ENCODE peak calls at places on chromosomes 4 and X, in four cellular contexts. A, M, U and T are unnamed samples.

GRCh38 chrX:80808854-80809493 is 703 bp downstream of the BRWD3 start:
- DNase-seq in A (no peak), M (no peak), U (no peak), T (peak; percentile 13)

GRCh38 chr4:83793481-83793880 is 257.6 kb downstream of the GPAT3 start:
- DNase-seq in A (no peak), M (no peak), U (no peak), T (no peak)

GRCh38 chrX:106039920-106040319 is 1.4 kb upstream of the SERPINA7 start:
- DNase-seq in A (peak; percentile 52), M (no peak), U (no peak), T (no peak)

GRCh38 chr4:125732682-125733081 is 417.9 kb downstream of the FAT4 start:
- DNase-seq in A (no peak), M (no peak), U (no peak), T (no peak)

GRCh38 chrX:107324493-107325310 is 118.3 kb downstream of the DNAAF6 start:
- DNase-seq in A (no peak), M (no peak), U (peak; percentile 23), T (peak; percentile 2)

GRCh38 chr4:18593297-18594002 is 571.9 kb upstream of the LCORL start:
- DNase-seq in A (peak; percentile 66), M (peak; percentile 7), U (peak; percentile 61), T (peak; percentile 80)

GRCh38 chr4:48489683-48490011 is 405 bp upstream of the ZAR1 start:
- DNase-seq in A (no peak), M (no peak), U (no peak), T (no peak)

GRCh38 chr4:76354517-76355473 is 48.3 kb downstream of the STBD1 start:
- DNase-seq in A (no peak), M (no peak), U (no peak), T (no peak)

GRCh38 chr4:3174371-3175338 is 74.3 kb upstream of the MSANTD1 start:
- DNase-seq in A (no peak), M (no peak), U (no peak), T (no peak)

GRCh38 chr4:53861856-53862610 is 202.4 kb downstream of the CHIC2 start:
- DNase-seq in A (no peak), M (no peak), U (no peak), T (no peak)

GRCh38 chr4:158129649-158130048 is 43.2 kb downstream of the GASK1B start:
- DNase-seq in A (no peak), M (no peak), U (no peak), T (no peak)

GRCh38 chrX:48508400-48509244 is at the start of gene PORCN:
- DNase-seq in A (peak; percentile 35), M (peak; percentile 33), U (peak; percentile 95), T (peak; percentile 60)

GRCh38 chrX:129704491-129704890 is 34.3 kb upstream of the XPNPEP2 start:
- DNase-seq in A (no peak), M (no peak), U (no peak), T (no peak)

GRCh38 chr4:76197971-76198410 is 15.6 kb downstream of the SCARB2 start:
- DNase-seq in A (no peak), M (no peak), U (no peak), T (no peak)

GRCh38 chrX:9847071-9847470 is 60.8 kb downstream of the SHROOM2 start:
- DNase-seq in A (peak; percentile 74), M (no peak), U (no peak), T (peak; percentile 60)

GRCh38 chrX:71060127-71060526 is 8.0 kb downstream of the SNX12 start:
- DNase-seq in A (no peak), M (no peak), U (no peak), T (no peak)

GRCh38 chr4:3709061-3709845 is 56.9 kb upstream of the ADRA2C start:
- DNase-seq in A (no peak), M (no peak), U (no peak), T (no peak)

GRCh38 chr4:44771789-44772188 is 45.4 kb upstream of the GNPDA2 start:
- DNase-seq in A (no peak), M (no peak), U (no peak), T (no peak)

GRCh38 chr4:72112514-72113156 is 80.8 kb downstream of the NPFFR2 start:
- DNase-seq in A (peak; percentile 32), M (peak; percentile 88), U (peak; percentile 28), T (peak; percentile 1)

GRCh38 chr4:118759481-118759880 is 74.3 kb downstream of the METTL14 start:
- DNase-seq in A (no peak), M (no peak), U (no peak), T (no peak)

GRCh38 chr4:129377131-129377845 is 281.3 kb downstream of the C4orf33 start:
- DNase-seq in A (no peak), M (no peak), U (no peak), T (peak; percentile 69)

GRCh38 chrX:153504445-153505016 is 9.8 kb downstream of the BGN start:
- DNase-seq in A (no peak), M (no peak), U (peak; percentile 23), T (no peak)

GRCh38 chr4:37603070-37603468 is 83.1 kb downstream of the RELL1 start:
- DNase-seq in A (peak; percentile 55), M (peak; percentile 26), U (peak; percentile 87), T (peak; percentile 77)

GRCh38 chrX:18886344-18887161 is 97.4 kb downstream of the PHKA2 start:
- DNase-seq in A (peak; percentile 22), M (peak; percentile 66), U (peak; percentile 60), T (peak; percentile 59)

GRCh38 chr4:6716018-6716911 is at the start of gene BLOC1S4:
- DNase-seq in A (peak; percentile 80), M (peak; percentile 86), U (peak; percentile 95), T (peak; percentile 94)

GRCh38 chr4:40514409-40515025 is 115.1 kb downstream of the RBM47 start:
- DNase-seq in A (peak; percentile 51), M (no peak), U (peak; percentile 41), T (no peak)

GRCh38 chr4:12324965-12325364 is 896.3 kb upstream of the HS3ST1 start:
- DNase-seq in A (no peak), M (no peak), U (no peak), T (no peak)

GRCh38 chrX:40434947-40435346 is 145.8 kb upstream of the ATP6AP2 start:
- DNase-seq in A (no peak), M (no peak), U (peak; percentile 64), T (no peak)

GRCh38 chrX:40079572-40079971 is 18.2 kb downstream of the BCOR start:
- DNase-seq in A (no peak), M (no peak), U (no peak), T (no peak)

GRCh38 chrX:6283826-6284225 is 55.2 kb upstream of the NLGN4X start:
- DNase-seq in A (no peak), M (no peak), U (no peak), T (no peak)

GRCh38 chr4:94582517-94582916 is 130.8 kb downstream of the PDLIM5 start:
- DNase-seq in A (no peak), M (no peak), U (no peak), T (no peak)

GRCh38 chrX:46340696-46341095 is 204.5 kb downstream of the ZNF674 start:
- DNase-seq in A (no peak), M (no peak), U (no peak), T (peak; percentile 1)

GRCh38 chr4:164358400-164358799 is 395.5 kb upstream of the SMIM31 start:
- DNase-seq in A (no peak), M (no peak), U (no peak), T (no peak)

GRCh38 chr4:25915359-25915716 is 1.3 kb downstream of the SMIM20 start:
- DNase-seq in A (no peak), M (no peak), U (peak; percentile 69), T (no peak)

GRCh38 chr4:98352403-98352802 is 91.2 kb downstream of the RAP1GDS1 start:
- DNase-seq in A (no peak), M (no peak), U (no peak), T (peak; percentile 77)

GRCh38 chr4:1464581-1465171 is 58.4 kb upstream of the NKX1-1 start:
- DNase-seq in A (no peak), M (no peak), U (no peak), T (no peak)

GRCh38 chrX:10190367-10190766 is 33.6 kb downstream of the CLCN4 start:
- DNase-seq in A (peak; percentile 72), M (no peak), U (peak; percentile 54), T (peak; percentile 58)

GRCh38 chrX:132737743-132738142 is 220.7 kb downstream of the HS6ST2 start:
- DNase-seq in A (no peak), M (no peak), U (no peak), T (no peak)

GRCh38 chr4:40564815-40565505 is 64.7 kb downstream of the RBM47 start:
- DNase-seq in A (no peak), M (no peak), U (no peak), T (no peak)

GRCh38 chr4:55543858-55544257 is 2.9 kb downstream of the CLOCK start:
- DNase-seq in A (no peak), M (no peak), U (peak; percentile 46), T (no peak)
- H3K9ac ChIP-seq in A (no peak overlapping the region), M (no peak overlapping the region), U (no peak overlapping the region), T (no peak overlapping the region)

GRCh38 chr4:145530189-145530588 is 48.5 kb downstream of the SMAD1 start:
- DNase-seq in A (no peak), M (no peak), U (no peak), T (no peak)

GRCh38 chr4:145531193-145531592 is 49.5 kb downstream of the SMAD1 start:
- DNase-seq in A (no peak), M (no peak), U (no peak), T (no peak)

GRCh38 chr4:145528601-145529000 is 46.9 kb downstream of the SMAD1 start:
- DNase-seq in A (no peak), M (no peak), U (no peak), T (no peak)

GRCh38 chr4:145531791-145532190 is 50.1 kb downstream of the SMAD1 start:
- DNase-seq in A (no peak), M (no peak), U (no peak), T (no peak)

GRCh38 chr4:145530662-145531061 is 49.0 kb downstream of the SMAD1 start:
- DNase-seq in A (no peak), M (no peak), U (no peak), T (no peak)
- TF ChIP-seq MYC in A (no peak), M (no peak), U (no peak), T (no peak)

GRCh38 chr4:60683357-60683756 is 516.8 kb upstream of the ADGRL3 start:
- DNase-seq in A (no peak), M (no peak), U (no peak), T (no peak)
- H3K9ac ChIP-seq in A (no peak overlapping the region), M (no peak overlapping the region), U (no peak overlapping the region), T (no peak overlapping the region)

DNA sequence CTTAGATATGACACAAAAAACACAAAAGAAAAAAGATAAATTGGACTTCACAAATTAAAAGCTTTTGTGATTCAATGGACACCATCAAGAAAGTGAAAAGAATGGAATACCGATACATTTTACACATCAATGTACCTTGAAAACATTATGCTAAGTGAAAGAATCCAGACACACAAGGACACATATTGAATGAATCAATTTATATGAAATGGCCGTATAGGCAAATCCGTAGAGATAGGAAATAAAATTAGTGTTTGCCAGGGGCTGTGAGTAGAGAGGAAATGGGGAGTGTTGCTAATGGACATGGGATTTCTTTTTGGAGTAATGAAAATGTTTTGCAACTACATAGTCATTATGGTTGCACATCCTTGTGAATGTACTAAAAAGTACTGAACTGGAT is 3.1 kb downstream of the PGAM4 start:
- DNase-seq in A (no peak), M (no peak), U (no peak), T (no peak)
- TF ChIP-seq MYC in A (no peak), M (no peak), U (no peak), T (no peak)

GRCh38 chrX:22542641-22543040 is 269.9 kb downstream of the CBLL2 start:
- DNase-seq in A (no peak), M (no peak), U (no peak), T (no peak)
- H3K9ac ChIP-seq in A (no peak overlapping the region), M (no peak overlapping the region), U (no peak overlapping the region), T (no peak overlapping the region)

GRCh38 chrX:31590581-31591113 is 518.8 kb upstream of the FTHL17 start:
- DNase-seq in A (peak; percentile 0), M (no peak), U (peak; percentile 6), T (peak; percentile 72)
- TF ChIP-seq MYC in A (no peak), M (no peak), U (no peak), T (no peak)

GRCh38 chr4:38673109-38673978 is 9.3 kb downstream of the KLF3 start:
- DNase-seq in A (peak; percentile 95), M (no peak), U (peak; percentile 84), T (peak; percentile 30)
- H3K9ac ChIP-seq in A (peak overlapping the region; percentile 60), M (no peak overlapping the region), U (peak overlapping the region; percentile 29), T (no peak overlapping the region)